ENCODE peak calls at places on chromosomes 1 and 21, in four cellular contexts. O is hypothalamus, X is IMR-90, R is foreskin melanocyte. F is an unnamed sample.

GRCh38 chr1:248853668-248854375 is 5.1 kb downstream of the ZNF692 start:
- DNase-seq in O (no peak), X (no peak), R (no peak), F (no peak)

GRCh38 chr1:83596331-83596730 is 402.6 kb downstream of the TTLL7 start:
- DNase-seq in O (no peak), X (no peak), R (no peak), F (no peak)

GRCh38 chr1:234206651-234207284 is 166.5 kb upstream of the COA6 start:
- DNase-seq in O (no peak), X (peak), R (no peak), F (no peak)

GRCh38 chr1:15212216-15212988 is 34.6 kb upstream of the FHAD1 start:
- DNase-seq in O (peak), X (no peak), R (no peak), F (no peak)

GRCh38 chr1:183032122-183032921 is 9.1 kb downstream of the LAMC1 start:
- DNase-seq in O (no peak), X (no peak), R (no peak), F (no peak)

GRCh38 chr1:9399510-9400424 is 107.1 kb downstream of the SPSB1 start:
- DNase-seq in O (peak), X (peak), R (no peak), F (no peak)

GRCh38 chr1:150579110-150579954 is at the start of gene MCL1:
- DNase-seq in O (peak), X (peak), R (peak), F (peak)

GRCh38 chr1:112337028-112337531 is 58.9 kb upstream of the CTTNBP2NL start:
- DNase-seq in O (peak), X (peak), R (no peak), F (no peak)

GRCh38 chr21:38985423-38986378 is 180.0 kb downstream of the ETS2 start:
- DNase-seq in O (no peak), X (peak), R (no peak), F (no peak)

GRCh38 chr1:42370876-42371549 is 9.6 kb upstream of the RIMKLA start:
- DNase-seq in O (no peak), X (no peak), R (no peak), F (no peak)

F was measured in frontal cortex.